ENCODE peak calls at places on chromosome 18, in six cellular contexts. X is fibroblast of lung, U is colonic mucosa, M is RWPE1, O is coronary artery, E is psoas muscle. S is an unnamed sample.

GRCh38 chr18:57353137-57353939 is 981 bp downstream of the ST8SIA3 start:
- DNase-seq in X (no peak), U (no peak), M (no peak), O (no peak), E (no peak), S (no peak)

GRCh38 chr18:56593906-56594305 is 44.5 kb downstream of the TXNL1 start:
- DNase-seq in X (peak), U (no peak), M (no peak), O (no peak), E (no peak), S (no peak)

GRCh38 chr18:25561923-25562322 is 210.0 kb upstream of the ZNF521 start:
- DNase-seq in X (peak), U (no peak), M (no peak), O (no peak), E (no peak), S (no peak)

GRCh38 chr18:47215554-47216138 is 35.8 kb downstream of the SKOR2 start:
- DNase-seq in X (peak), U (no peak), M (peak), O (no peak), E (no peak), S (peak)

GRCh38 chr18:38805256-38805655 is 1239.7 kb upstream of the CELF4 start:
- DNase-seq in X (no peak), U (no peak), M (no peak), O (no peak), E (no peak), S (no peak)

GRCh38 chr18:63339920-63340484 is 20.4 kb upstream of the BCL2 start:
- DNase-seq in X (peak), U (no peak), M (no peak), O (no peak), E (no peak), S (no peak)

GRCh38 chr18:6781846-6782245 is 52.3 kb downstream of the ARHGAP28 start:
- DNase-seq in X (peak), U (no peak), M (peak), O (no peak), E (no peak), S (no peak)

GRCh38 chr18:11309172-11309571 is 159.8 kb upstream of the PIEZO2 start:
- DNase-seq in X (peak), U (no peak), M (no peak), O (no peak), E (no peak), S (no peak)

GRCh38 chr18:45771587-45771986 is 47.6 kb downstream of the SLC14A1 start:
- DNase-seq in X (no peak), U (no peak), M (no peak), O (peak), E (no peak), S (no peak)

GRCh38 chr18:3867768-3868445 is 417.9 kb downstream of the TGIF1 start:
- DNase-seq in X (peak), U (no peak), M (no peak), O (no peak), E (no peak), S (no peak)

GRCh38 chr18:12883003-12883683 is 894 bp downstream of the PTPN2 start:
- DNase-seq in X (no peak), U (peak), M (peak), O (no peak), E (no peak), S (no peak)

GRCh38 chr18:3016584-3017292 is 3.8 kb upstream of the LPIN2 start:
- DNase-seq in X (no peak), U (no peak), M (no peak), O (no peak), E (no peak), S (no peak)

GRCh38 chr18:7878265-7879173 is 311.4 kb downstream of the PTPRM start:
- DNase-seq in X (no peak), U (no peak), M (no peak), O (no peak), E (no peak), S (no peak)

GRCh38 chr18:63705401-63705800 is 2.6 kb downstream of the SERPINB11 start:
- DNase-seq in X (no peak), U (no peak), M (no peak), O (no peak), E (no peak), S (no peak)

GRCh38 chr18:11872479-11873136 is 21.4 kb downstream of the CHMP1B start:
- DNase-seq in X (no peak), U (no peak), M (peak), O (no peak), E (no peak), S (no peak)

GRCh38 chr18:7273301-7273911 is 42.5 kb downstream of the LRRC30 start:
- DNase-seq in X (peak), U (peak), M (peak), O (peak), E (peak), S (peak)

GRCh38 chr18:79852561-79853302 is 55.0 kb downstream of the KCNG2 start:
- DNase-seq in X (no peak), U (no peak), M (no peak), O (peak), E (no peak), S (no peak)

GRCh38 chr18:45104071-45104440 is 423.4 kb downstream of the SETBP1 start:
- DNase-seq in X (no peak), U (no peak), M (no peak), O (no peak), E (no peak), S (no peak)

GRCh38 chr18:44693030-44693784 is 12.5 kb downstream of the SETBP1 start:
- DNase-seq in X (no peak), U (no peak), M (peak), O (peak), E (no peak), S (no peak)

GRCh38 chr18:30135938-30136337 is 906.6 kb downstream of the DSC3 start:
- DNase-seq in X (no peak), U (no peak), M (no peak), O (no peak), E (no peak), S (no peak)

GRCh38 chr18:25737710-25738251 is 352.6 kb downstream of the SS18 start:
- DNase-seq in X (peak), U (no peak), M (peak), O (no peak), E (no peak), S (no peak)

GRCh38 chr18:7663305-7664023 is 96.3 kb downstream of the PTPRM start:
- DNase-seq in X (peak), U (no peak), M (no peak), O (no peak), E (no peak), S (no peak)

GRCh38 chr18:26089247-26090129 is 925 bp downstream of the SS18 start:
- DNase-seq in X (peak), U (peak), M (peak), O (no peak), E (no peak), S (no peak)

GRCh38 chr18:79380816-79381806 is 14.6 kb upstream of the NFATC1 start:
- DNase-seq in X (peak), U (peak), M (peak), O (peak), E (peak), S (peak)

GRCh38 chr18:76803814-76804213 is 18.5 kb upstream of the ZNF236 start:
- DNase-seq in X (peak), U (peak), M (peak), O (peak), E (peak), S (peak)

GRCh38 chr18:79585395-79586370 is 93.9 kb upstream of the CTDP1 start:
- DNase-seq in X (no peak), U (no peak), M (no peak), O (peak), E (no peak), S (no peak)

GRCh38 chr18:52200891-52201663 is 138.9 kb upstream of the DCC start:
- DNase-seq in X (no peak), U (no peak), M (no peak), O (no peak), E (no peak), S (no peak)

DNA sequence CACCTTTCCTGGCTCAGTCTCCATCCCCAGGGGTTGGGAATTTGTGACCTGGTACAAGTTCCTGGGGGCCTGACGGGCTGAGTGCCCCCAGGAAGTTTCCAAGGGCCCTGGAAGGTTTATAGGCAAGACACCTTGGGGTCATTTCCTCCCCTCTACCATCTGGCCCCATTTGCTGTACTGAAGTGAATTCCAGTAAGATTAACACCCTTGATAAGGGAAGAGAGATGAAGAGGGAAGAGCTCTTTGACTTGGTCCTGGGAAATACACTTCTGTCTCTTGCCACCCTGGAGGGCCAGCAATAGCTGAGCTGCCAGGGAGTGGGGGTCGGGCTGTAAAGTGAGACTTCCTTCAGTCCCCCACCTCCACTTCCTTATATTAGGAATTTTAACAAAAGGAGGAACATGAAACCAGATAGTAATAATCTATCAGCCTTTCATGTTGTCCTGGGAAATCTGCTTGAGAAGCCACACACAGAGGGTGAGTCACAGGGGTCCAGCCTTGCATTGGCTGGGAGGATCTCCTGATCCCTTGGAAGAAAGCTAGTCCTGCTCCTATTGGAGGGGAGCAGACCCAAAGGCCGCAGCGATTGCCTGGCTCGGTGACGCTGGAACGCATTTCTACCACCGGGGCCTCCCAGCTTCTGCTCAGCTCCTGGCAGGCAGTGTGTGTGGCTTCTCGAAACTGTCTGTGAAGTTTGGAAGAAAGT is 87.4 kb downstream of the ACAA2 start:
- DNase-seq in X (peak), U (no peak), M (no peak), O (no peak), E (peak), S (peak)
- H3K27ac ChIP-seq in X (peak), U (no peak), M (no peak), O (peak), E (no peak), S (no peak)

DNA sequence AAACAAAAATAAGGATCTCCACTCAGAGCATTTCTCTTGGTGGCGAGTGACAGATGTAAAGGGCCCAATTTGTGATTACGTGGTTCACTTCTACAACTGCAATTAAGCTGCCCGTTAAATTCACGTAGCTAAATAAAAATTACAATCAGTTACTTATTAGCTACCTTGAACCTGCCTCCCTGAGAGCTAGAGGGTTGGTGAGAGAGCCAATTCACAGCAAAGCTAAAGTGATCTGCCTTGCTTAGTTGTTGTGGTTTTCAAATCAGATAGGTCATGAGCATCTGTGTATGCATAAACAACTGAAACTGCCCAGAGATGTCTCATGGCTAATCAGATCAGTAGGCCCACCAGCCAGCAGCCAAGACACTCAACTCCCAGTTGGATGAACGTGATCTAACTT is 156.6 kb downstream of the RNF152 start:
- DNase-seq in X (no peak), U (no peak), M (no peak), O (no peak), E (no peak), S (no peak)
- H3K27ac ChIP-seq in X (no peak), U (peak), M (no peak), O (peak), E (no peak), S (no peak)

GRCh38 chr18:23438046-23438377 is 15.1 kb upstream of the RIOK3 start:
- DNase-seq in X (no peak), U (no peak), M (no peak), O (no peak), E (no peak), S (no peak)
- H3K27ac ChIP-seq in X (no peak), U (no peak), M (peak), O (no peak), E (no peak), S (no peak)

GRCh38 chr18:58454406-58455061 is 174.4 kb downstream of the ALPK2 start:
- DNase-seq in X (no peak), U (no peak), M (no peak), O (no peak), E (no peak), S (no peak)
- H3K27ac ChIP-seq in X (no peak), U (no peak), M (no peak), O (no peak), E (no peak), S (no peak)

DNA sequence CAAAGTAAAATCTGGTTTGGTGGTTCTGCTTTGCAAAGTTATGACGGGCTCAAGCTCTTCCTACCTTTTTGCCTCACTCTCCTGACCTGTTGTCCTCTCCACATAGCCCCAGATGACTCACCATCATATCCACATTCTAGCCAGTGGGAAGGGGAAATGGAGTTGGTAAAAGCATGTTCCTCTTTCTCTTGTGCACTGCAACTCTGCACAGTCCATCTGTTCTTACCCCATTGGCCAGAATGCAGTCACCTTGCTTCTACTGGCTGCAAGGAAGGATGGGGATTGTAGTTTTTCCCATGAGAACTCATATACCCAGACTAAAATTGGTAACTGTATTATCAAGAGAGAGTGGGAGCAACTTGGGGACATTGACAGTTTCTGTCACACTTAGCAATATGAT is 50.4 kb upstream of the SMIM21 start:
- DNase-seq in X (peak), U (no peak), M (no peak), O (no peak), E (no peak), S (no peak)
- H3K27ac ChIP-seq in X (no peak), U (no peak), M (no peak), O (no peak), E (no peak), S (no peak)

DNA sequence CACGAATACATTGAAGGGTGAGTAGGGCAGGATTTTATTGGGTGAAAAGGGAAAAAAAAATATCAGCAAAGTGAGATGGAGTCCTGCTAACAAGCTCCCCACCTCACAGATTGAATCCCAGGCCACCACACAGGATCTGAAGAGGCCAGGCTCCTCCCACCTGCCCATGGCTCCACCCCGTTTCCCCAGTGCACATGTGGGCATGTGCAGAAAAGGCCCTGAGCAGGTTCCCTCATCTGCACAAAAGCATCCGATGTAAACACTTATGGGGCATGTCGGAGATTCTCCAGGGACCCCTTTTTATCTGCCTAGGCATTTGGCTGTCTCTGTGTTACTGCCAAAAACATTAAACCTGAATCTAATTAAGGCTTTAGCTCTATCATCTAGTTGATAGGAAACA is 35.2 kb downstream of the SKA1 start:
- DNase-seq in X (no peak), U (no peak), M (no peak), O (no peak), E (no peak), S (no peak)
- H3K27ac ChIP-seq in X (no peak), U (no peak), M (no peak), O (no peak), E (no peak), S (no peak)

GRCh38 chr18:21826641-21827302 is 86.2 kb downstream of the MIB1 start:
- DNase-seq in X (no peak), U (no peak), M (no peak), O (no peak), E (no peak), S (no peak)
- H3K27ac ChIP-seq in X (no peak), U (no peak), M (no peak), O (peak), E (peak), S (peak)

GRCh38 chr18:9916814-9917213 is 3.0 kb downstream of the VAPA start:
- DNase-seq in X (no peak), U (no peak), M (no peak), O (no peak), E (no peak), S (no peak)
- H3K27ac ChIP-seq in X (no peak), U (no peak), M (no peak), O (peak), E (no peak), S (no peak)

GRCh38 chr18:54777118-54777791 is 51.0 kb upstream of the RAB27B start:
- DNase-seq in X (no peak), U (no peak), M (no peak), O (no peak), E (no peak), S (no peak)
- H3K27ac ChIP-seq in X (peak), U (peak), M (peak), O (no peak), E (no peak), S (no peak)

S was measured in heart right ventricle.